ENCODE peak calls at places on chromosomes 2 and 18, in four cellular contexts. J is Right ventricle myocardium superior, P is NCI-H510A treated with DMSO at 0.1 percent for 48 hours, Y is HT1080. O is an unnamed sample.

GRCh38 chr2:205687018-205687956 is 5.0 kb downstream of the NRP2 start:
- DNase-seq in J (no peak), P (no peak), Y (no peak), O (no peak)

GRCh38 chr2:162221064-162221463 is 22.2 kb downstream of the FAP start:
- DNase-seq in J (peak), P (no peak), Y (peak), O (peak)

GRCh38 chr18:69636529-69637301 is 236.0 kb downstream of the DOK6 start:
- DNase-seq in J (no peak), P (peak), Y (no peak), O (no peak)

GRCh38 chr18:35059280-35059927 is 18.2 kb downstream of the MAPRE2 start:
- DNase-seq in J (no peak), P (peak), Y (no peak), O (no peak)

GRCh38 chr2:66869076-66869475 is 434.2 kb downstream of the MEIS1 start:
- DNase-seq in J (no peak), P (no peak), Y (peak), O (no peak)

GRCh38 chr2:230319211-230319862 is 7.7 kb upstream of the SP140L start:
- DNase-seq in J (no peak), P (no peak), Y (peak), O (no peak)

GRCh38 chr2:69683170-69683971 is 39.8 kb upstream of the AAK1 start:
- DNase-seq in J (no peak), P (no peak), Y (peak), O (peak)

GRCh38 chr2:203732953-203733510 is 26.6 kb downstream of the CD28 start:
- DNase-seq in J (no peak), P (no peak), Y (no peak), O (no peak)

GRCh38 chr2:190625691-190626090 is 23.2 kb upstream of the NAB1 start:
- DNase-seq in J (no peak), P (no peak), Y (no peak), O (no peak)

GRCh38 chr2:12796617-12797016 is 79.9 kb downstream of the TRIB2 start:
- DNase-seq in J (peak), P (no peak), Y (no peak), O (no peak)

O was measured in A172.